ENCODE peak calls at places on chromosomes 13 and 19, in six cellular contexts. One of them, this sample, is unnamed.

GRCh38 chr13:40920826-40921225 is 98.3 kb downstream of the ELF1 start:
- DNase-seq in GF-D8: no peak
- DNase-seq in LHCN-M2: no peak
- DNase-seq in Karpas-422: no peak
- DNase-seq in Calu3: no peak
- DNase-seq in M059J: peak; percentile 42
- DNase-seq in this sample: no peak

GRCh38 chr19:47411101-47411500 is 8.2 kb downstream of the MEIS3 start:
- DNase-seq in Calu3: no peak
- DNase-seq in GF-D8: no peak
- DNase-seq in Karpas-422: no peak
- DNase-seq in LHCN-M2: no peak
- DNase-seq in M059J: peak; percentile 70
- DNase-seq in this sample: no peak

GRCh38 chr19:18507021-18507726 is 14.7 kb downstream of the ELL start:
- DNase-seq in GF-D8: peak; percentile 79
- DNase-seq in Calu3: no peak
- DNase-seq in LHCN-M2: no peak
- DNase-seq in Karpas-422: no peak
- DNase-seq in M059J: peak; percentile 69
- DNase-seq in this sample: no peak

GRCh38 chr13:49563513-49563912 is 21.8 kb downstream of the RCBTB1 start:
- DNase-seq in GF-D8: no peak
- DNase-seq in LHCN-M2: no peak
- DNase-seq in Calu3: no peak
- DNase-seq in M059J: peak; percentile 10
- DNase-seq in Karpas-422: no peak
- DNase-seq in this sample: peak; percentile 36

GRCh38 chr19:18756896-18757295 is 34.2 kb downstream of the COMP start:
- DNase-seq in Calu3: no peak
- DNase-seq in LHCN-M2: no peak
- DNase-seq in Karpas-422: no peak
- DNase-seq in GF-D8: no peak
- DNase-seq in M059J: no peak
- DNase-seq in this sample: no peak

GRCh38 chr19:9156304-9156703 is 16.1 kb downstream of the ZNF317 start:
- DNase-seq in Calu3: no peak
- DNase-seq in GF-D8: no peak
- DNase-seq in Karpas-422: no peak
- DNase-seq in LHCN-M2: no peak
- DNase-seq in M059J: no peak
- DNase-seq in this sample: no peak

GRCh38 chr19:32318884-32319520 is 26.4 kb upstream of the ZNF507 start:
- DNase-seq in M059J: peak; percentile 18
- DNase-seq in LHCN-M2: peak; percentile 21
- DNase-seq in GF-D8: no peak
- DNase-seq in Calu3: peak; percentile 47
- DNase-seq in Karpas-422: no peak
- DNase-seq in this sample: no peak

GRCh38 chr19:31205887-31206518 is 143.2 kb downstream of the TSHZ3 start:
- DNase-seq in GF-D8: no peak
- DNase-seq in Karpas-422: no peak
- DNase-seq in Calu3: no peak
- DNase-seq in LHCN-M2: no peak
- DNase-seq in M059J: no peak
- DNase-seq in this sample: no peak

GRCh38 chr13:40776681-40777165 is 5.7 kb upstream of the MRPS31 start:
- DNase-seq in LHCN-M2: no peak
- DNase-seq in M059J: peak; percentile 61
- DNase-seq in Karpas-422: peak; percentile 88
- DNase-seq in Calu3: no peak
- DNase-seq in GF-D8: peak; percentile 79
- DNase-seq in this sample: no peak

GRCh38 chr19:9792191-9793050 is 23.9 kb upstream of the ZNF846 start:
- DNase-seq in Calu3: peak; percentile 61
- DNase-seq in LHCN-M2: peak; percentile 72
- DNase-seq in Karpas-422: peak; percentile 95
- DNase-seq in M059J: peak; percentile 78
- DNase-seq in GF-D8: no peak
- DNase-seq in this sample: peak; percentile 40

GRCh38 chr13:107993239-107993948 is 221.9 kb downstream of the LIG4 start:
- DNase-seq in GF-D8: no peak
- DNase-seq in Calu3: no peak
- DNase-seq in Karpas-422: no peak
- DNase-seq in M059J: no peak
- DNase-seq in LHCN-M2: no peak
- DNase-seq in this sample: no peak

GRCh38 chr19:15283141-15283885 is 49.0 kb downstream of the BRD4 start:
- DNase-seq in GF-D8: no peak
- DNase-seq in Karpas-422: no peak
- DNase-seq in Calu3: no peak
- DNase-seq in LHCN-M2: peak; percentile 81
- DNase-seq in M059J: peak; percentile 40
- DNase-seq in this sample: peak; percentile 75

GRCh38 chr19:12932392-12933286 is 872 bp downstream of the FARSA start:
- DNase-seq in LHCN-M2: no peak
- DNase-seq in GF-D8: no peak
- DNase-seq in Karpas-422: no peak
- DNase-seq in M059J: no peak
- DNase-seq in Calu3: no peak
- DNase-seq in this sample: no peak

GRCh38 chr13:89163081-89163480 is 1491.9 kb downstream of the SLITRK5 start:
- DNase-seq in M059J: no peak
- DNase-seq in Calu3: no peak
- DNase-seq in LHCN-M2: no peak
- DNase-seq in GF-D8: no peak
- DNase-seq in Karpas-422: no peak
- DNase-seq in this sample: no peak

GRCh38 chr19:9597027-9597426 is 12.7 kb upstream of the ZNF121 start:
- DNase-seq in GF-D8: no peak
- DNase-seq in LHCN-M2: peak; percentile 81
- DNase-seq in M059J: peak; percentile 96
- DNase-seq in Karpas-422: no peak
- DNase-seq in Calu3: peak; percentile 17
- DNase-seq in this sample: peak; percentile 67

GRCh38 chr19:12230751-12231733 is 63.6 kb downstream of the ZNF44 start:
- DNase-seq in M059J: no peak
- DNase-seq in GF-D8: no peak
- DNase-seq in LHCN-M2: no peak
- DNase-seq in Calu3: no peak
- DNase-seq in Karpas-422: no peak
- DNase-seq in this sample: no peak

GRCh38 chr13:79548886-79549285 is 67.9 kb downstream of the NDFIP2 start:
- DNase-seq in LHCN-M2: peak; percentile 36
- DNase-seq in M059J: peak; percentile 5
- DNase-seq in Karpas-422: peak; percentile 38
- DNase-seq in Calu3: no peak
- DNase-seq in GF-D8: no peak
- DNase-seq in this sample: no peak

GRCh38 chr13:78586706-78587105 is 16.6 kb downstream of the POU4F1 start:
- DNase-seq in LHCN-M2: no peak
- DNase-seq in M059J: no peak
- DNase-seq in Karpas-422: peak; percentile 72
- DNase-seq in GF-D8: no peak
- DNase-seq in Calu3: no peak
- DNase-seq in this sample: no peak